ENCODE peak calls at places on chromosomes 13 and 19, in ten cellular contexts. R is WTC11, T is colonic mucosa, Z is kidney epithelial cell, P is mucosa of descending colon, S is cardiac fibroblast, X is cardiac muscle cell, B is Peyer's patch, O is esophagus squamous epithelium, V is fibroblast of lung. D is an unnamed sample.

GRCh38 chr13:62643799-62644484 is 1228.3 kb upstream of the PCDH20 start:
- DNase-seq in B (no peak), Z (no peak), X (no peak), O (no peak), T (no peak), P (no peak), R (peak; percentile 18), V (no peak), S (no peak), D (no peak)

GRCh38 chr19:10271543-10272086 is 695 bp downstream of the ICAM1 start:
- DNase-seq in V (no peak), X (no peak), Z (no peak), T (peak; percentile 45), O (no peak), P (peak; percentile 41), B (no peak), S (peak; percentile 66), R (no peak), D (peak; percentile 70)

GRCh38 chr19:16062789-16063188 is 13.5 kb upstream of the TPM4 start:
- DNase-seq in R (peak; percentile 84), O (no peak), X (peak; percentile 41), P (peak; percentile 83), B (peak; percentile 76), V (no peak), T (peak; percentile 72), Z (no peak), S (peak; percentile 61), D (no peak)

GRCh38 chr13:45626731-45627374 is 11.3 kb upstream of the ERICH6B start:
- DNase-seq in O (no peak), X (no peak), B (no peak), R (no peak), V (no peak), T (no peak), P (no peak), S (no peak), Z (no peak), D (no peak)

GRCh38 chr13:29453657-29454056 is 141.8 kb downstream of the SLC7A1 start:
- DNase-seq in R (no peak), P (no peak), O (no peak), S (no peak), V (no peak), B (no peak), Z (no peak), X (no peak), T (no peak), D (no peak)

GRCh38 chr13:48731957-48732569 is 78.3 kb downstream of the CYSLTR2 start:
- DNase-seq in R (peak; percentile 73), X (peak; percentile 42), O (no peak), T (peak; percentile 56), P (peak; percentile 68), Z (no peak), V (no peak), B (peak; percentile 60), S (no peak), D (peak; percentile 18)

GRCh38 chr13:106690779-106691178 is 122.8 kb upstream of the ARGLU1 start:
- DNase-seq in P (no peak), T (no peak), O (no peak), R (no peak), V (no peak), S (no peak), Z (no peak), B (no peak), X (no peak), D (no peak)

GRCh38 chr13:81406639-81407292 is 1065.8 kb upstream of the SPRY2 start:
- DNase-seq in P (no peak), T (no peak), Z (no peak), S (no peak), B (no peak), R (no peak), O (no peak), V (no peak), X (no peak), D (no peak)

GRCh38 chr19:19338082-19338481 is 17.5 kb downstream of the MAU2 start:
- DNase-seq in R (no peak), T (no peak), S (peak; percentile 83), X (no peak), P (no peak), V (peak; percentile 18), O (no peak), B (no peak), Z (no peak), D (no peak)

GRCh38 chr13:95275322-95276118 is 25.7 kb downstream of the ABCC4 start:
- DNase-seq in T (no peak), Z (no peak), S (no peak), O (no peak), X (no peak), V (peak; percentile 65), B (no peak), P (no peak), R (no peak), D (no peak)

GRCh38 chr19:32911467-32911866 is 41.9 kb upstream of the SLC7A9 start:
- DNase-seq in B (no peak), S (no peak), X (no peak), T (no peak), O (no peak), Z (no peak), V (no peak), R (no peak), P (no peak), D (no peak)

GRCh38 chr19:32910874-32911273 is 41.3 kb upstream of the SLC7A9 start:
- DNase-seq in B (no peak), Z (no peak), O (no peak), V (no peak), T (no peak), S (no peak), R (no peak), P (no peak), X (no peak), D (no peak)

GRCh38 chr19:32908641-32909190 is 39.1 kb upstream of the SLC7A9 start:
- DNase-seq in B (no peak), S (no peak), Z (no peak), X (no peak), O (no peak), T (no peak), P (no peak), V (no peak), R (no peak), D (no peak)

GRCh38 chr19:32910094-32910493 is 40.5 kb upstream of the SLC7A9 start:
- DNase-seq in R (no peak), X (no peak), O (no peak), P (no peak), V (no peak), S (no peak), Z (no peak), B (no peak), T (no peak), D (no peak)

GRCh38 chr19:32909257-32909656 is 39.7 kb upstream of the SLC7A9 start:
- DNase-seq in V (no peak), S (no peak), P (no peak), Z (no peak), T (no peak), B (no peak), X (no peak), O (no peak), R (no peak), D (no peak)
- TF ChIP-seq CTCF in V (no peak), S (no peak), P (no peak), Z (no peak), T (no peak), B (no peak), X (no peak), O (no peak), R (no peak), D (no peak)

DNA sequence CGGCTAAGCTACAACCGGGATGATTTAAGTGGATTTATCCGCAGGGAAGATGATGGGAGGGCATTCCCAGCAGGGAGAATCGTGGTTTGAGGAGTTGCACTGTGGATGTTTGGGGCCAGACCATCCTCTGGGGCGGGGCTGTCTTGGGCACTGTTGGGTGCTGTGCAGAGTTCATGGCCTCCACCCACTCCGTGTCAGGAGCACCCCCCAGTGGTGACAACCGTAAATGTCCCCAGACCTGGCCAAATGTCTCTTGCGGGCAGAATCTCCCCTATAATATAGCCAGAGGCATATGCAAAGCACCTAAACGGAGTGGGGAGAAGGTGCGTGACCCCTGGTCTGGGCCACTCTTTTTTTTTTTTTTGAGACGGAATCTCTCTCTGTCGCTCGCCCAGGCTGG is 40.2 kb downstream of the SMIM24 start:
- DNase-seq in R (peak; percentile 87), P (peak; percentile 76), V (no peak), X (no peak), O (no peak), B (peak; percentile 73), S (peak; percentile 43), Z (no peak), T (peak; percentile 75), D (no peak)
- TF ChIP-seq CTCF in R (peak; percentile 62), P (peak; percentile 43), V (peak; percentile 34), X (peak; percentile 41), O (peak; percentile 61), B (no peak), S (peak; percentile 62), Z (peak; percentile 44), T (peak; percentile 37), D (peak; percentile 75)

DNA sequence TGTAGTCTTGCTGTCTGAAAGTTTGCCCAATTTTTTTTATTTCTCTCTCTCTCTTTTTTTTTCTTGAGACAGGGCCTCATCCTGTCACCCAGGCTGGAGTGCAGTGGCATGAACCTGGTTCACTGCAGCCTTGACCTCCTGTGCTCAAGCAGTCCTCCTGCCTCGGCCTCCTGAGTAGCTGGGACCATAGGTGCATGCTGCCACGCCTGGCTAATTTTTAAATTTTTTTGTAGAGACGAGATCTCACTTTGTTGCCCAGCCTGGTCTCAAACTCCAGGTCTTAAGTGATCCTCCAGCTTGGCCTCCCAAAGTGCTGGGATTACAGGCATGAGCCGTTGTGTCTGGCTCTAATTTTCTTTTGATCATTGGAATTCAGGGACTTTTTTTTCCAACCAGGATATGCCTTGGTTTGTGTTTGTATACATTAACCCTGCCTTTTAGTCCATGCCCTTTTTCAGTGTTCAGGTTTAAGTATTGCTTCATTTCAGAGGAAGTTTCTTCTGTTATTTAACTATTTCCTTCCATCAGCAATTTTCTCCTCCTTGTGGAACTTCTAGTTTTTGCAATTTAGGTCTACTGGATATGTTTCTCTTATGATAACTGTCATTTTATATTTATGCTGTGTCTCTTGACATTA is 201.4 kb downstream of the PCCA start:
- DNase-seq in Z (no peak), P (no peak), R (no peak), O (no peak), S (no peak), V (peak; percentile 27), X (no peak), T (no peak), B (no peak), D (no peak)
- TF ChIP-seq CTCF in Z (no peak), P (no peak), R (no peak), O (no peak), S (no peak), V (no peak), X (no peak), T (no peak), B (no peak), D (no peak)

DNA sequence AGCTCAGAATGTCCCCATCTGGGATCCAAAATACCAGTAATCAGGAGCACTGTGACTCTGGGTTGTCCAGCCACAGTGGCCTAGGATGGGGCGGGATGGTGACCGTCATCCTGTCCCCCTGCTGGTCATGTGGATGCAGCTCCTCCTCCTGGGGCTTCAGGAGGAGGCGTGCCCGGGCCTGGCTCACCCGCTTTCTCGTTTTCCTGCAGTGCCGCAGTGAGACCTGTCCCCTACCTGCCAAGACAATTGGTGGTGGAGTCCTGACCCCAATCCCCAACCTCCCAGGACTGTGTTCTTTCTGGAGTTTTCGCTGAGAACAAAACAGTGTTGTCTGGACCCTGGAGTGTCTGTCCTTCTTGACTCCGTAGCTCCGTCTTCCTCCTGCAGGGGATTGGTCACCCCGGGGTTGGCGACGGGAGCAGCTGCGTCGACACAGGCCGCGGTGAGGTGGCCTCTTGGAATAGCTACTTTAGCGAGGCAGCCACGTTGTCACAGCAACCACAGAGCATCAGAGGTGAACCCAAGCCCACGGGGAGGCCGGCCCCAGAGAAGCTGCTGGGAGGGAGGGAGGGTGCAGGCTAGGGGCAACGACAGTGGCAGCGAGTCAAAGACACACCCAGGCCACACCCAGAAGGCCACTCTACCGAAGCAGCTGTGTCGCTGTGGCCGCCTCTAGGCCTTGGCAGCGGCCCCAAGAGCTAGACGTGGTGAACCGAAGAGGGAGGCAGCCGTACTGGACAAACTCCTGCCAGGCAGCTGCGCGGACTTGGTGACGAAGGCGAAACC is 10.1 kb upstream of the EMC10 start:
- DNase-seq in P (peak; percentile 79), S (no peak), Z (no peak), T (peak; percentile 72), X (peak; percentile 66), V (no peak), R (peak; percentile 82), O (no peak), B (peak; percentile 71), D (no peak)
- TF ChIP-seq CTCF in P (no peak), S (peak; percentile 24), Z (peak; percentile 31), T (no peak), X (no peak), V (no peak), R (no peak), O (no peak), B (no peak), D (peak; percentile 29)

D was measured in GM12864.